ENCODE peak calls at places on chromosomes 12 and 14, in five cellular contexts. One of them, this sample, is unnamed.

GRCh38 chr12:124939428-124940142 is 25.1 kb upstream of the UBC start:
- DNase-seq in GM23248: peak; percentile 91
- DNase-seq in PC-3: peak; percentile 98
- DNase-seq in mammary epithelial cell: peak; percentile 91
- DNase-seq in IMR-90: peak; percentile 98
- DNase-seq in this sample: peak; percentile 90

GRCh38 chr12:130495156-130495555 is 157.5 kb downstream of the PIWIL1 start:
- DNase-seq in mammary epithelial cell: no peak
- DNase-seq in IMR-90: no peak
- DNase-seq in GM23248: no peak
- DNase-seq in PC-3: no peak
- DNase-seq in this sample: no peak

GRCh38 chr12:38016606-38017005 is 300.0 kb upstream of the ALG10B start:
- DNase-seq in GM23248: no peak
- DNase-seq in IMR-90: no peak
- DNase-seq in PC-3: no peak
- DNase-seq in mammary epithelial cell: no peak
- DNase-seq in this sample: no peak

GRCh38 chr12:1080520-1081223 is 89.6 kb downstream of the ERC1 start:
- DNase-seq in IMR-90: no peak
- DNase-seq in PC-3: no peak
- DNase-seq in GM23248: no peak
- DNase-seq in mammary epithelial cell: no peak
- DNase-seq in this sample: no peak

GRCh38 chr12:79407671-79408622 is 282.8 kb downstream of the PAWR start:
- DNase-seq in mammary epithelial cell: peak; percentile 81
- DNase-seq in PC-3: peak; percentile 94
- DNase-seq in GM23248: peak; percentile 90
- DNase-seq in IMR-90: peak; percentile 91
- DNase-seq in this sample: no peak

GRCh38 chr14:87334997-87335675 is 657.8 kb downstream of the GALC start:
- DNase-seq in mammary epithelial cell: peak; percentile 8
- DNase-seq in PC-3: no peak
- DNase-seq in GM23248: peak; percentile 6
- DNase-seq in IMR-90: no peak
- DNase-seq in this sample: no peak

GRCh38 chr14:38107216-38107631 is 100.5 kb upstream of the SSTR1 start:
- DNase-seq in mammary epithelial cell: no peak
- DNase-seq in GM23248: no peak
- DNase-seq in PC-3: peak; percentile 28
- DNase-seq in IMR-90: peak; percentile 20
- DNase-seq in this sample: no peak

GRCh38 chr12:56661560-56661959 is 15.8 kb upstream of the ATP5F1B start:
- DNase-seq in GM23248: no peak
- DNase-seq in mammary epithelial cell: no peak
- DNase-seq in PC-3: no peak
- DNase-seq in IMR-90: no peak
- DNase-seq in this sample: no peak

GRCh38 chr12:50086148-50086547 is 1.0 kb downstream of the SMARCD1 start:
- DNase-seq in mammary epithelial cell: peak; percentile 44
- DNase-seq in IMR-90: no peak
- DNase-seq in PC-3: peak; percentile 27
- DNase-seq in GM23248: no peak
- DNase-seq in this sample: no peak

GRCh38 chr12:66900616-66901015 is 221.7 kb upstream of the GRIP1 start:
- DNase-seq in PC-3: no peak
- DNase-seq in IMR-90: no peak
- DNase-seq in mammary epithelial cell: no peak
- DNase-seq in GM23248: no peak
- DNase-seq in this sample: no peak

GRCh38 chr12:131142891-131143637 is 189.4 kb downstream of the ADGRD1 start:
- DNase-seq in PC-3: peak; percentile 65
- DNase-seq in GM23248: no peak
- DNase-seq in mammary epithelial cell: no peak
- DNase-seq in IMR-90: no peak
- DNase-seq in this sample: no peak

GRCh38 chr12:23899434-23899833 is 50.0 kb downstream of the SOX5 start:
- DNase-seq in GM23248: no peak
- DNase-seq in mammary epithelial cell: no peak
- DNase-seq in PC-3: no peak
- DNase-seq in IMR-90: no peak
- DNase-seq in this sample: no peak

GRCh38 chr14:72550513-72550912 is 343.4 kb downstream of the DPF3 start:
- DNase-seq in PC-3: no peak
- DNase-seq in IMR-90: no peak
- DNase-seq in GM23248: no peak
- DNase-seq in mammary epithelial cell: peak; percentile 55
- DNase-seq in this sample: no peak

GRCh38 chr14:77151918-77152588 is 10.5 kb upstream of the ZDHHC22 start:
- DNase-seq in mammary epithelial cell: peak; percentile 20
- DNase-seq in IMR-90: peak; percentile 28
- DNase-seq in GM23248: peak; percentile 61
- DNase-seq in PC-3: peak; percentile 82
- DNase-seq in this sample: peak; percentile 92

GRCh38 chr14:38731962-38732361 is 371.1 kb downstream of the SEC23A start:
- DNase-seq in IMR-90: no peak
- DNase-seq in GM23248: no peak
- DNase-seq in mammary epithelial cell: no peak
- DNase-seq in PC-3: no peak
- DNase-seq in this sample: peak; percentile 5

GRCh38 chr12:115313929-115314328 is 630.0 kb upstream of the TBX3 start:
- DNase-seq in mammary epithelial cell: peak; percentile 83
- DNase-seq in GM23248: peak; percentile 79
- DNase-seq in PC-3: peak; percentile 97
- DNase-seq in IMR-90: peak; percentile 92
- DNase-seq in this sample: no peak

GRCh38 chr12:117042171-117042809 is 56.9 kb downstream of the TESC start:
- DNase-seq in GM23248: peak; percentile 33
- DNase-seq in PC-3: no peak
- DNase-seq in IMR-90: peak; percentile 8
- DNase-seq in mammary epithelial cell: no peak
- DNase-seq in this sample: peak; percentile 95

DNA sequence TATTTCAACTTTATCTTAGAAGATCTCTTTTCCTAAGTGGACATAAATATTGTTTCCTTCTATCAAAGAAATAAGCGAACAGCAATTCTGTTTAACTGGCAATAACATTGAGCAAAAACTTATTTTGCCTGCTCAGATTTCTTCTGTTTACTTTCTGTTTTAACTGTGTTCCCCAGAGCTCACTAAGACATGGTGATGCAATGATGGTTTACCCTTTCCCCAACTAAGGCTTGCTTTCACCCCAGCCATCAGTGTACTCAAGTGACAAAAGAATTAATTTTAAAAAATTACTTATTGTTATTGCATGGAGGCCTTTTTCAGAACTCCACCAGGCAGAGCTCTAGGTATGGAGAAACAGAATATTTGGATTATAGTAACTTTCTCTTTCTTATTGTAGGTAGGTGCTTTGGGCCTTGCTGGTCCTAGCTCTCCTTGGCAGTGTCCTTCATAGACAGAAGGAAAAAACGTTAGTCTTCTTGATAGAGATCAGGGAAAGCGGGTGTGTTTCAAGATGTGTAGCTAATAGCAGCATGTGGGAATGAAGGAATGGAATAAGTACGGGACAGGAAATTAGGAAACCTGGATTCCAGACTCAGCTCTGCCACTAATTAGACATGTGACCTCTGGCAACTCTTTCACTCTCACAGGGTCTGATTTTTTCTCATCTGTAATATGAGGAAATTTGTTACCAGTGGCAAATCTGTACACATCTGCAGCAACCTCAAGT is 14.6 kb upstream of the DDHD1 start:
- DNase-seq in mammary epithelial cell: no peak
- DNase-seq in GM23248: peak; percentile 51
- DNase-seq in IMR-90: peak; percentile 32
- DNase-seq in PC-3: no peak
- DNase-seq in this sample: no peak
- H3K4me2 ChIP-seq in mammary epithelial cell: no peak overlapping the region
- H3K4me2 ChIP-seq in GM23248: peak overlapping the region; percentile 47
- H3K4me2 ChIP-seq in IMR-90: peak overlapping the region; percentile 54
- H3K4me2 ChIP-seq in PC-3: no peak overlapping the region
- H3K4me2 ChIP-seq in this sample: peak overlapping the region; percentile 35

GRCh38 chr12:75699251-75699650 is 187.8 kb upstream of the KRR1 start:
- DNase-seq in PC-3: no peak
- DNase-seq in IMR-90: no peak
- DNase-seq in GM23248: no peak
- DNase-seq in mammary epithelial cell: no peak
- DNase-seq in this sample: no peak
- H2AFZ ChIP-seq in PC-3: peak overlapping the region; percentile 31
- H2AFZ ChIP-seq in IMR-90: no peak overlapping the region
- H2AFZ ChIP-seq in GM23248: peak overlapping the region; percentile 35
- H2AFZ ChIP-seq in mammary epithelial cell: no peak overlapping the region
- H2AFZ ChIP-seq in this sample: no peak overlapping the region

GRCh38 chr12:12513416-12514006 is 49.2 kb downstream of the DUSP16 start:
- DNase-seq in PC-3: no peak
- DNase-seq in GM23248: no peak
- DNase-seq in mammary epithelial cell: no peak
- DNase-seq in IMR-90: no peak
- DNase-seq in this sample: no peak
- H3K4me2 ChIP-seq in PC-3: no peak overlapping the region
- H3K4me2 ChIP-seq in GM23248: no peak overlapping the region
- H3K4me2 ChIP-seq in mammary epithelial cell: no peak overlapping the region
- H3K4me2 ChIP-seq in IMR-90: no peak overlapping the region
- H3K4me2 ChIP-seq in this sample: no peak overlapping the region

DNA sequence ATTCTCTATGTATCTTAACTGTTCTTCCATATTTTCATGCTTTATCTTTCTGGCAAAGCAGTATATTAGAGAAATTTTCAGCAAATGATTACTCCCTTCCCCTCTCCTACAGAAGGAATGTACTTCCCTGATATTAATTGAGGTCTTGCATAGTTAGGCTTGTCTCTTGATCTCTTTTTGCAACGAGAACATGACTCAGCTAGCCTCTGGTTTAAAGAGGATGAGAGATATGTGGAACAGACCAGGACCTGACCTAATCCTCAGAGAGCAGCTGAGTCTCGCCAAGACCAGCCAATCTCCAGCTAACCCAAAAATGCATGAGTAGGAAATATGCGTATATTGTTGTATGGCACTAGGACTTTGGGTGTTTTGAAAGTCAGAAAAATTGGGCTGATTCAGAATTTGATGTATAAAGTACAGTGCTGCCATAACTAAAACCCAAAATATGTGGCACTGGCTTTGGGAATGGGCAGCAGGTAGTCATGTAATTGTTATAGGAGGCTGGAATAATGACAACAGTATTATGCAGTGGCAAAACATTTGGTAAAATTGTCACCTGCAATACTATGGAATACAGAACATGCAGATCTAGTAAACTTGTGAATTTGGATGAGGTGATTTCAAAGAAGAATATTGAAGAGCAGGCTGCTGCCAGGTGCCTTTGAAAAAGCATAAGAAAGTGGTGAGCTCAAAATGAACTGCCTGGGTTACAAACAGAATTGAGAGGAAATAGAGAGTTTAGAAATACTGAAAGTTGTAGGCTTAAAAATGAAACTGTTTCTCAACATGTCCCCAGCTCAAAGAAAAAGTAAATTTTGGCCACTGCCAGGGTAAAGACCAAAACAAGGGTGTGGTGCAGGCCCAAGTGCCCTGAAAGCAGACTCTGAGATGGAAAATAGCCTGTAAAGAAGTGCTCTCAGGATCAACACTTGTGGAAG is 9.3 kb upstream of the USP15 start:
- DNase-seq in IMR-90: peak; percentile 58
- DNase-seq in PC-3: no peak
- DNase-seq in mammary epithelial cell: peak; percentile 74
- DNase-seq in GM23248: peak; percentile 63
- DNase-seq in this sample: no peak
- H2AFZ ChIP-seq in IMR-90: no peak overlapping the region
- H2AFZ ChIP-seq in PC-3: no peak overlapping the region
- H2AFZ ChIP-seq in mammary epithelial cell: peak overlapping the region; percentile 6
- H2AFZ ChIP-seq in GM23248: no peak overlapping the region
- H2AFZ ChIP-seq in this sample: no peak overlapping the region

DNA sequence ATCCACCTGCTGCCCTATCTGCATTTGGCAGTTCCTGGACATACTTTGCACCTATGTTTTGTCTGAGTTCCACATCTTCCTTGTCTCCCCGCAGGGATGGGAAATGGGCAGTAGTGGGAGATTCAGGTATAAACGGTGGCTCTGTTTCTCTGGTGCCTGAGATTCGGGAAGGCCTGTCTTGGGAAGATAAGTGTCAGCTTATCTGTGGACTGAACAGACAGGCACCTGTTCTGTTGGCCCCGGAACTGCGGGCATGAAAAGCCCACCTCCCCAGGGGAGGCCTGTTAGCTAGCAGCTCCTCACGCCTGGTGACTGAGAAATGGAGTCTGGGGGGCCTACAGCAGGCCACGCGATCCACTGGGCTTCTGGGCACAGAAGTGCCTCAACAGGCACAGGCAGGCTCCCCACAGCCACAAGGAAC is 5.8 kb downstream of the PHB2 start:
- DNase-seq in GM23248: no peak
- DNase-seq in mammary epithelial cell: no peak
- DNase-seq in IMR-90: no peak
- DNase-seq in PC-3: no peak
- DNase-seq in this sample: no peak
- H3K4me2 ChIP-seq in GM23248: no peak overlapping the region
- H3K4me2 ChIP-seq in mammary epithelial cell: peak overlapping the region; percentile 94
- H3K4me2 ChIP-seq in IMR-90: no peak overlapping the region
- H3K4me2 ChIP-seq in PC-3: no peak overlapping the region
- H3K4me2 ChIP-seq in this sample: no peak overlapping the region

GRCh38 chr12:6970096-6970527 is 352 bp downstream of the PHB2 start:
- DNase-seq in GM23248: peak; percentile 34
- DNase-seq in PC-3: no peak
- DNase-seq in mammary epithelial cell: no peak
- DNase-seq in IMR-90: no peak
- DNase-seq in this sample: no peak
- H2AFZ ChIP-seq in GM23248: peak overlapping the region; percentile 59
- H2AFZ ChIP-seq in PC-3: peak overlapping the region; percentile 80
- H2AFZ ChIP-seq in mammary epithelial cell: peak overlapping the region; percentile 65
- H2AFZ ChIP-seq in IMR-90: peak overlapping the region; percentile 97
- H2AFZ ChIP-seq in this sample: peak overlapping the region; percentile 82

DNA sequence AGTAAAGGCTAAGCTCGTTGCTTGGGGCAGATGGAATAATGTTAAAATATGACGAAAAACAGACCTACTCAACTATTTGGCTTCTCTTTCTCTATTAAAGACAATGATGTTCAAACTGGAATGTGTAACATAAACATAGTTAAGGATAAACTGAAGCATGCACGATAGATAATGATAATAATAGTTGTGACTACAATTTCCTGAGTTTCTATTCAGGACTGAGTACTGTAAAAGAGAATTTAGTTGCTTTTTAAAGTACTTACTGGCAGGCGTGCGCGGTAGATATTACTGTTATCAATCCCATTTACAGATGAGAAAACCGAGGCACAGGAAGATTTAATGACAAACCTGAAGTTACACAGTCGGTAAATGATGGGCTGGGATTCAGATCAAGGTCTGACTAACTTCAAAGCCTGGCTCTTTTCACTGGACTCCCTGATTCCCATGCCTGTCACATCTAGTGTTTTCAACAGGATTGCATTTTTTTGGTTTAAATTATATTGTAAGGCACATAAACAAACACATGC is 103.0 kb downstream of the CRADD start:
- DNase-seq in PC-3: no peak
- DNase-seq in GM23248: peak; percentile 35
- DNase-seq in mammary epithelial cell: no peak
- DNase-seq in IMR-90: peak; percentile 53
- DNase-seq in this sample: no peak
- H3K4me2 ChIP-seq in PC-3: no peak overlapping the region
- H3K4me2 ChIP-seq in GM23248: no peak overlapping the region
- H3K4me2 ChIP-seq in mammary epithelial cell: no peak overlapping the region
- H3K4me2 ChIP-seq in IMR-90: peak overlapping the region; percentile 51
- H3K4me2 ChIP-seq in this sample: peak overlapping the region; percentile 38